ENCODE peak calls at places on chromosomes 2 and 18, in five cellular contexts. One of them, this sample, is unnamed.

GRCh38 chr2:98348066-98348561 is 1.9 kb downstream of the CNGA3 start:
- DNase-seq in A549: peak; percentile 19
- DNase-seq in IMR-90: no peak
- DNase-seq in heart left ventricle: no peak
- DNase-seq in breast epithelium: no peak
- DNase-seq in this sample: no peak

GRCh38 chr2:3127279-3127690 is 250.3 kb downstream of the EIPR1 start:
- DNase-seq in A549: no peak
- DNase-seq in IMR-90: no peak
- DNase-seq in heart left ventricle: no peak
- DNase-seq in breast epithelium: no peak
- DNase-seq in this sample: no peak

GRCh38 chr2:222671259-222672067 is at the start of gene MOGAT1:
- DNase-seq in A549: no peak
- DNase-seq in IMR-90: no peak
- DNase-seq in heart left ventricle: peak; percentile 59
- DNase-seq in breast epithelium: no peak
- DNase-seq in this sample: no peak

GRCh38 chr2:42567389-42567788 is 1.0 kb upstream of the MTA3 start:
- DNase-seq in A549: no peak
- DNase-seq in IMR-90: peak; percentile 81
- DNase-seq in heart left ventricle: no peak
- DNase-seq in breast epithelium: no peak
- DNase-seq in this sample: no peak

GRCh38 chr2:96951125-96951654 is 35.2 kb downstream of the FAM178B start:
- DNase-seq in A549: peak; percentile 63
- DNase-seq in IMR-90: peak; percentile 41
- DNase-seq in heart left ventricle: peak; percentile 72
- DNase-seq in breast epithelium: peak; percentile 78
- DNase-seq in this sample: peak; percentile 85

GRCh38 chr2:166335284-166335683 is 40.5 kb downstream of the SCN9A start:
- DNase-seq in A549: no peak
- DNase-seq in IMR-90: peak; percentile 37
- DNase-seq in heart left ventricle: no peak
- DNase-seq in breast epithelium: no peak
- DNase-seq in this sample: no peak

GRCh38 chr2:188519133-188519532 is 227.5 kb downstream of the GULP1 start:
- DNase-seq in A549: no peak
- DNase-seq in IMR-90: peak; percentile 70
- DNase-seq in heart left ventricle: no peak
- DNase-seq in breast epithelium: no peak
- DNase-seq in this sample: no peak

GRCh38 chr2:42964444-42965081 is 172.2 kb upstream of the HAAO start:
- DNase-seq in A549: no peak
- DNase-seq in IMR-90: peak; percentile 98
- DNase-seq in heart left ventricle: peak; percentile 89
- DNase-seq in breast epithelium: no peak
- DNase-seq in this sample: no peak

GRCh38 chr2:67857836-67858235 is 205.0 kb downstream of the C1D start:
- DNase-seq in A549: no peak
- DNase-seq in IMR-90: no peak
- DNase-seq in heart left ventricle: no peak
- DNase-seq in breast epithelium: no peak
- DNase-seq in this sample: no peak

GRCh38 chr2:61135510-61135909 is 26.5 kb upstream of the C2orf74 start:
- DNase-seq in A549: peak; percentile 61
- DNase-seq in IMR-90: peak; percentile 57
- DNase-seq in heart left ventricle: no peak
- DNase-seq in breast epithelium: no peak
- DNase-seq in this sample: no peak

GRCh38 chr18:75360941-75361340 is 66.6 kb downstream of the SMIM21 start:
- DNase-seq in A549: no peak
- DNase-seq in IMR-90: no peak
- DNase-seq in heart left ventricle: no peak
- DNase-seq in breast epithelium: no peak
- DNase-seq in this sample: no peak

GRCh38 chr2:9178110-9178904 is 28.3 kb upstream of the ASAP2 start:
- DNase-seq in A549: no peak
- DNase-seq in IMR-90: no peak
- DNase-seq in heart left ventricle: no peak
- DNase-seq in breast epithelium: no peak
- DNase-seq in this sample: peak; percentile 53

GRCh38 chr2:63052411-63053234 is 2.0 kb downstream of the OTX1 start:
- DNase-seq in A549: no peak
- DNase-seq in IMR-90: no peak
- DNase-seq in heart left ventricle: no peak
- DNase-seq in breast epithelium: no peak
- DNase-seq in this sample: no peak

GRCh38 chr18:45670281-45670962 is 53.6 kb upstream of the SLC14A1 start:
- DNase-seq in A549: no peak
- DNase-seq in IMR-90: peak; percentile 85
- DNase-seq in heart left ventricle: no peak
- DNase-seq in breast epithelium: no peak
- DNase-seq in this sample: no peak

GRCh38 chr2:217262916-217263315 is 403.1 kb upstream of the TNP1 start:
- DNase-seq in A549: no peak
- DNase-seq in IMR-90: no peak
- DNase-seq in heart left ventricle: no peak
- DNase-seq in breast epithelium: no peak
- DNase-seq in this sample: no peak

GRCh38 chr2:26477911-26478253 is at the start of gene OTOF:
- DNase-seq in A549: peak; percentile 44
- DNase-seq in IMR-90: peak; percentile 68
- DNase-seq in heart left ventricle: peak; percentile 90
- DNase-seq in breast epithelium: no peak
- DNase-seq in this sample: no peak

GRCh38 chr2:234300393-234300792 is 196.5 kb downstream of the ARL4C start:
- DNase-seq in A549: no peak
- DNase-seq in IMR-90: no peak
- DNase-seq in heart left ventricle: no peak
- DNase-seq in breast epithelium: no peak
- DNase-seq in this sample: no peak

GRCh38 chr2:26462511-26463251 is 15.2 kb downstream of the OTOF start:
- DNase-seq in A549: peak; percentile 74
- DNase-seq in IMR-90: peak; percentile 58
- DNase-seq in heart left ventricle: peak; percentile 55
- DNase-seq in breast epithelium: peak; percentile 39
- DNase-seq in this sample: no peak

GRCh38 chr2:37168217-37168981 is 11.6 kb upstream of the EIF2AK2 start:
- DNase-seq in A549: peak; percentile 60
- DNase-seq in IMR-90: peak; percentile 55
- DNase-seq in heart left ventricle: no peak
- DNase-seq in breast epithelium: no peak
- DNase-seq in this sample: no peak

GRCh38 chr2:100107911-100108647 is 34.3 kb downstream of the AFF3 start:
- DNase-seq in A549: no peak
- DNase-seq in IMR-90: no peak
- DNase-seq in heart left ventricle: no peak
- DNase-seq in breast epithelium: no peak
- DNase-seq in this sample: no peak

GRCh38 chr18:23181547-23181946 is 46.3 kb downstream of the CABLES1 start:
- DNase-seq in A549: no peak
- DNase-seq in IMR-90: no peak
- DNase-seq in heart left ventricle: no peak
- DNase-seq in breast epithelium: no peak
- DNase-seq in this sample: no peak

GRCh38 chr2:104897515-104898184 is 43.7 kb downstream of the POU3F3 start:
- DNase-seq in A549: no peak
- DNase-seq in IMR-90: peak; percentile 25
- DNase-seq in heart left ventricle: no peak
- DNase-seq in breast epithelium: no peak
- DNase-seq in this sample: no peak

GRCh38 chr2:54574107-54574859 is 118.2 kb downstream of the SPTBN1 start:
- DNase-seq in A549: peak; percentile 88
- DNase-seq in IMR-90: peak; percentile 60
- DNase-seq in heart left ventricle: peak; percentile 62
- DNase-seq in breast epithelium: no peak
- DNase-seq in this sample: no peak

GRCh38 chr18:23618862-23619387 is 32.6 kb upstream of the NPC1 start:
- DNase-seq in A549: peak; percentile 55
- DNase-seq in IMR-90: no peak
- DNase-seq in heart left ventricle: no peak
- DNase-seq in breast epithelium: no peak
- DNase-seq in this sample: no peak

GRCh38 chr18:45686892-45687611 is 36.9 kb upstream of the SLC14A1 start:
- DNase-seq in A549: no peak
- DNase-seq in IMR-90: no peak
- DNase-seq in heart left ventricle: no peak
- DNase-seq in breast epithelium: no peak
- DNase-seq in this sample: no peak

GRCh38 chr2:173417341-173417740 is 62.7 kb downstream of the CDCA7 start:
- DNase-seq in A549: no peak
- DNase-seq in IMR-90: no peak
- DNase-seq in heart left ventricle: no peak
- DNase-seq in breast epithelium: no peak
- DNase-seq in this sample: no peak

GRCh38 chr2:122680662-122681061 is 925.2 kb downstream of the TSN start:
- DNase-seq in A549: no peak
- DNase-seq in IMR-90: no peak
- DNase-seq in heart left ventricle: no peak
- DNase-seq in breast epithelium: no peak
- DNase-seq in this sample: no peak

GRCh38 chr2:188746727-188747126 is 227.4 kb upstream of the COL3A1 start:
- DNase-seq in A549: no peak
- DNase-seq in IMR-90: peak; percentile 52
- DNase-seq in heart left ventricle: no peak
- DNase-seq in breast epithelium: no peak
- DNase-seq in this sample: no peak

GRCh38 chr18:60248563-60249330 is 123.8 kb downstream of the MC4R start:
- DNase-seq in A549: no peak
- DNase-seq in IMR-90: no peak
- DNase-seq in heart left ventricle: no peak
- DNase-seq in breast epithelium: no peak
- DNase-seq in this sample: no peak

GRCh38 chr2:190382851-190383250 is 25.3 kb upstream of the MFSD6 start:
- DNase-seq in A549: peak; percentile 80
- DNase-seq in IMR-90: peak; percentile 41
- DNase-seq in heart left ventricle: no peak
- DNase-seq in breast epithelium: no peak
- DNase-seq in this sample: peak; percentile 64

GRCh38 chr2:164009801-164010337 is 274.1 kb upstream of the FIGN start:
- DNase-seq in A549: no peak
- DNase-seq in IMR-90: no peak
- DNase-seq in heart left ventricle: no peak
- DNase-seq in breast epithelium: no peak
- DNase-seq in this sample: no peak

GRCh38 chr2:108911807-108912628 is 77.0 kb downstream of the EDAR start:
- DNase-seq in A549: no peak
- DNase-seq in IMR-90: no peak
- DNase-seq in heart left ventricle: no peak
- DNase-seq in breast epithelium: no peak
- DNase-seq in this sample: no peak

GRCh38 chr2:177075254-177075653 is 137.3 kb upstream of the HNRNPA3 start:
- DNase-seq in A549: no peak
- DNase-seq in IMR-90: no peak
- DNase-seq in heart left ventricle: no peak
- DNase-seq in breast epithelium: no peak
- DNase-seq in this sample: no peak

GRCh38 chr2:177056540-177056939 is 156.1 kb upstream of the HNRNPA3 start:
- DNase-seq in A549: peak; percentile 5
- DNase-seq in IMR-90: no peak
- DNase-seq in heart left ventricle: no peak
- DNase-seq in breast epithelium: no peak
- DNase-seq in this sample: no peak

GRCh38 chr2:156539086-156539485 is 102.9 kb downstream of the GPD2 start:
- DNase-seq in A549: no peak
- DNase-seq in IMR-90: no peak
- DNase-seq in heart left ventricle: no peak
- DNase-seq in breast epithelium: no peak
- DNase-seq in this sample: no peak

GRCh38 chr2:142914507-142915313 is 37.2 kb downstream of the KYNU start:
- DNase-seq in A549: no peak
- DNase-seq in IMR-90: no peak
- DNase-seq in heart left ventricle: no peak
- DNase-seq in breast epithelium: no peak
- DNase-seq in this sample: no peak

GRCh38 chr2:15997728-15998280 is 57.5 kb downstream of the MYCN start:
- DNase-seq in A549: no peak
- DNase-seq in IMR-90: no peak
- DNase-seq in heart left ventricle: no peak
- DNase-seq in breast epithelium: no peak
- DNase-seq in this sample: no peak
- H3K4me1 ChIP-seq in A549: no peaks in the 10 kb centered on the region
- H3K4me1 ChIP-seq in IMR-90: no peaks in the 10 kb centered on the region
- H3K4me1 ChIP-seq in heart left ventricle: no peaks in the 10 kb centered on the region
- H3K4me1 ChIP-seq in breast epithelium: no peaks in the 10 kb centered on the region
- H3K4me1 ChIP-seq in this sample: no peaks in the 10 kb centered on the region

GRCh38 chr2:205001306-205001966 is 456.2 kb downstream of the PARD3B start:
- DNase-seq in A549: no peak
- DNase-seq in IMR-90: no peak
- DNase-seq in heart left ventricle: no peak
- DNase-seq in breast epithelium: no peak
- DNase-seq in this sample: no peak
- TF ChIP-seq POLR2A in A549: no peak
- TF ChIP-seq POLR2A in IMR-90: no peak
- TF ChIP-seq POLR2A in heart left ventricle: no peak
- TF ChIP-seq POLR2A in breast epithelium: no peak
- TF ChIP-seq POLR2A in this sample: no peak

DNA sequence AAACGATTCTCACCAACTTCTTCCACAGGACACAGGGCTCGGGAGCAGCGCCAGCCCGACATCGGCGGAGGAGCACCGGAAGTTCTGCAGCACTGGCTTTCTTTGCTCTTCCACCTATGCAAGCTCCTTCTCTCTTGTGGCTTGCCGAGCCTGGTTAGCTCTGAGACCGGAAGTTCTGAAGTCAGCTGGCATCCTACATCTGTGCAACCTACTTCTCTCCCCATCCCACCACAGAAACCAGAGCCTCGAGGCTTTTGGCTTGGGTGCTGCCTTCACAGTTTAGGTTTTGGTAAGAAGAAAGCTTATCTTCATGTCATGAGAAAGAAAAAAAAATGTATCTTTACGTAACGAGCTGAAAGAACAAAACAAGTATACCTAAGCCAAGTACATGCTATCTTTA is 111.7 kb downstream of the ANKRD44 start:
- DNase-seq in A549: no peak
- DNase-seq in IMR-90: no peak
- DNase-seq in heart left ventricle: peak; percentile 38
- DNase-seq in breast epithelium: no peak
- DNase-seq in this sample: peak; percentile 13
- H3K4me3 ChIP-seq in A549: no peak overlapping the region
- H3K4me3 ChIP-seq in IMR-90: no peak overlapping the region
- H3K4me3 ChIP-seq in heart left ventricle: peak overlapping the region; percentile 27
- H3K4me3 ChIP-seq in breast epithelium: peak overlapping the region; percentile 49
- H3K4me3 ChIP-seq in this sample: no peak overlapping the region

GRCh38 chr2:24354382-24354781 is 6.0 kb downstream of the ITSN2 start:
- DNase-seq in A549: no peak
- DNase-seq in IMR-90: no peak
- DNase-seq in heart left ventricle: no peak
- DNase-seq in breast epithelium: no peak
- DNase-seq in this sample: no peak
- H3K4me1 ChIP-seq in A549: peaks cover 13% of the 10 kb centered on the region
- H3K4me1 ChIP-seq in IMR-90: no peaks in the 10 kb centered on the region
- H3K4me1 ChIP-seq in heart left ventricle: peaks cover 49% of the 10 kb centered on the region
- H3K4me1 ChIP-seq in breast epithelium: no peaks in the 10 kb centered on the region
- H3K4me1 ChIP-seq in this sample: no peaks in the 10 kb centered on the region

GRCh38 chr2:39510087-39510486 is 73.0 kb upstream of the MAP4K3 start:
- DNase-seq in A549: no peak
- DNase-seq in IMR-90: no peak
- DNase-seq in heart left ventricle: no peak
- DNase-seq in breast epithelium: no peak
- DNase-seq in this sample: no peak
- TF ChIP-seq POLR2A in A549: no peak
- TF ChIP-seq POLR2A in IMR-90: no peak
- TF ChIP-seq POLR2A in heart left ventricle: no peak
- TF ChIP-seq POLR2A in breast epithelium: no peak
- TF ChIP-seq POLR2A in this sample: no peak